ENCODE peak calls at places on chromosomes 3 and 15, in six cellular contexts. One of them, this sample, is unnamed.

GRCh38 chr3:16174976-16175901 is 759 bp downstream of the GALNT15 start:
- DNase-seq in AML-193: no peak
- DNase-seq in neuronal stem cell: no peak
- DNase-seq in activated naive CD4-positive, alpha-beta T cell treated with Interleukin-2 at 50 U/mL for 16 hours: no peak
- DNase-seq in small intestine: no peak
- DNase-seq in stimulated activated CD4-positive, alpha-beta T cell treated with anti-CD3 and anti-CD28 coated beads, Interleukin-1b, Interleukin-23, amount 100 ng/mL, for 1 hour: no peak
- DNase-seq in this sample: no peak

GRCh38 chr15:76439542-76439941 is 103.0 kb downstream of the ISL2 start:
- DNase-seq in AML-193: no peak
- DNase-seq in neuronal stem cell: no peak
- DNase-seq in activated naive CD4-positive, alpha-beta T cell treated with Interleukin-2 at 50 U/mL for 16 hours: no peak
- DNase-seq in small intestine: no peak
- DNase-seq in stimulated activated CD4-positive, alpha-beta T cell treated with anti-CD3 and anti-CD28 coated beads, Interleukin-1b, Interleukin-23, amount 100 ng/mL, for 1 hour: no peak
- DNase-seq in this sample: no peak

GRCh38 chr3:127234784-127235183 is 41.9 kb downstream of the PRR23E start:
- DNase-seq in AML-193: no peak
- DNase-seq in neuronal stem cell: no peak
- DNase-seq in activated naive CD4-positive, alpha-beta T cell treated with Interleukin-2 at 50 U/mL for 16 hours: no peak
- DNase-seq in small intestine: no peak
- DNase-seq in stimulated activated CD4-positive, alpha-beta T cell treated with anti-CD3 and anti-CD28 coated beads, Interleukin-1b, Interleukin-23, amount 100 ng/mL, for 1 hour: no peak
- DNase-seq in this sample: no peak

GRCh38 chr3:48268936-48269551 is 28.1 kb downstream of the ZNF589 start:
- DNase-seq in AML-193: no peak
- DNase-seq in neuronal stem cell: no peak
- DNase-seq in activated naive CD4-positive, alpha-beta T cell treated with Interleukin-2 at 50 U/mL for 16 hours: peak
- DNase-seq in small intestine: peak
- DNase-seq in stimulated activated CD4-positive, alpha-beta T cell treated with anti-CD3 and anti-CD28 coated beads, Interleukin-1b, Interleukin-23, amount 100 ng/mL, for 1 hour: no peak
- DNase-seq in this sample: no peak

GRCh38 chr3:150528359-150528797 is 17.9 kb downstream of the SERP1 start:
- DNase-seq in AML-193: peak
- DNase-seq in neuronal stem cell: no peak
- DNase-seq in activated naive CD4-positive, alpha-beta T cell treated with Interleukin-2 at 50 U/mL for 16 hours: no peak
- DNase-seq in small intestine: no peak
- DNase-seq in stimulated activated CD4-positive, alpha-beta T cell treated with anti-CD3 and anti-CD28 coated beads, Interleukin-1b, Interleukin-23, amount 100 ng/mL, for 1 hour: no peak
- DNase-seq in this sample: no peak

GRCh38 chr3:28294667-28295413 is 53.4 kb downstream of the CMC1 start:
- DNase-seq in AML-193: no peak
- DNase-seq in neuronal stem cell: no peak
- DNase-seq in activated naive CD4-positive, alpha-beta T cell treated with Interleukin-2 at 50 U/mL for 16 hours: no peak
- DNase-seq in small intestine: no peak
- DNase-seq in stimulated activated CD4-positive, alpha-beta T cell treated with anti-CD3 and anti-CD28 coated beads, Interleukin-1b, Interleukin-23, amount 100 ng/mL, for 1 hour: no peak
- DNase-seq in this sample: no peak

GRCh38 chr3:53941945-53942344 is 50.3 kb upstream of the SELENOK start:
- DNase-seq in AML-193: no peak
- DNase-seq in neuronal stem cell: no peak
- DNase-seq in activated naive CD4-positive, alpha-beta T cell treated with Interleukin-2 at 50 U/mL for 16 hours: no peak
- DNase-seq in small intestine: no peak
- DNase-seq in stimulated activated CD4-positive, alpha-beta T cell treated with anti-CD3 and anti-CD28 coated beads, Interleukin-1b, Interleukin-23, amount 100 ng/mL, for 1 hour: no peak
- DNase-seq in this sample: no peak

GRCh38 chr15:42593143-42593542 is 17.7 kb downstream of the STARD9 start:
- DNase-seq in AML-193: no peak
- DNase-seq in neuronal stem cell: no peak
- DNase-seq in activated naive CD4-positive, alpha-beta T cell treated with Interleukin-2 at 50 U/mL for 16 hours: no peak
- DNase-seq in small intestine: no peak
- DNase-seq in stimulated activated CD4-positive, alpha-beta T cell treated with anti-CD3 and anti-CD28 coated beads, Interleukin-1b, Interleukin-23, amount 100 ng/mL, for 1 hour: no peak
- DNase-seq in this sample: no peak

GRCh38 chr15:27119695-27120266 is 148.8 kb downstream of the GABRG3 start:
- DNase-seq in AML-193: no peak
- DNase-seq in neuronal stem cell: no peak
- DNase-seq in activated naive CD4-positive, alpha-beta T cell treated with Interleukin-2 at 50 U/mL for 16 hours: no peak
- DNase-seq in small intestine: no peak
- DNase-seq in stimulated activated CD4-positive, alpha-beta T cell treated with anti-CD3 and anti-CD28 coated beads, Interleukin-1b, Interleukin-23, amount 100 ng/mL, for 1 hour: no peak
- DNase-seq in this sample: no peak

GRCh38 chr3:146308222-146308621 is 57.3 kb upstream of the PLSCR4 start:
- DNase-seq in AML-193: no peak
- DNase-seq in neuronal stem cell: no peak
- DNase-seq in activated naive CD4-positive, alpha-beta T cell treated with Interleukin-2 at 50 U/mL for 16 hours: no peak
- DNase-seq in small intestine: no peak
- DNase-seq in stimulated activated CD4-positive, alpha-beta T cell treated with anti-CD3 and anti-CD28 coated beads, Interleukin-1b, Interleukin-23, amount 100 ng/mL, for 1 hour: no peak
- DNase-seq in this sample: no peak

GRCh38 chr3:23396746-23397145 is 193.6 kb downstream of the UBE2E2 start:
- DNase-seq in AML-193: no peak
- DNase-seq in neuronal stem cell: no peak
- DNase-seq in activated naive CD4-positive, alpha-beta T cell treated with Interleukin-2 at 50 U/mL for 16 hours: no peak
- DNase-seq in small intestine: no peak
- DNase-seq in stimulated activated CD4-positive, alpha-beta T cell treated with anti-CD3 and anti-CD28 coated beads, Interleukin-1b, Interleukin-23, amount 100 ng/mL, for 1 hour: no peak
- DNase-seq in this sample: no peak

GRCh38 chr3:142888099-142888483 is 792 bp downstream of the PCOLCE2 start:
- DNase-seq in AML-193: no peak
- DNase-seq in neuronal stem cell: peak
- DNase-seq in activated naive CD4-positive, alpha-beta T cell treated with Interleukin-2 at 50 U/mL for 16 hours: no peak
- DNase-seq in small intestine: no peak
- DNase-seq in stimulated activated CD4-positive, alpha-beta T cell treated with anti-CD3 and anti-CD28 coated beads, Interleukin-1b, Interleukin-23, amount 100 ng/mL, for 1 hour: no peak
- DNase-seq in this sample: no peak

GRCh38 chr3:24523988-24524727 is 29.5 kb upstream of the THRB start:
- DNase-seq in AML-193: no peak
- DNase-seq in neuronal stem cell: no peak
- DNase-seq in activated naive CD4-positive, alpha-beta T cell treated with Interleukin-2 at 50 U/mL for 16 hours: no peak
- DNase-seq in small intestine: peak
- DNase-seq in stimulated activated CD4-positive, alpha-beta T cell treated with anti-CD3 and anti-CD28 coated beads, Interleukin-1b, Interleukin-23, amount 100 ng/mL, for 1 hour: no peak
- DNase-seq in this sample: no peak

GRCh38 chr3:12454808-12455121 is 29.5 kb upstream of the TSEN2 start:
- DNase-seq in AML-193: no peak
- DNase-seq in neuronal stem cell: no peak
- DNase-seq in activated naive CD4-positive, alpha-beta T cell treated with Interleukin-2 at 50 U/mL for 16 hours: no peak
- DNase-seq in small intestine: no peak
- DNase-seq in stimulated activated CD4-positive, alpha-beta T cell treated with anti-CD3 and anti-CD28 coated beads, Interleukin-1b, Interleukin-23, amount 100 ng/mL, for 1 hour: no peak
- DNase-seq in this sample: no peak

GRCh38 chr3:33488246-33488645 is 48.0 kb upstream of the UBP1 start:
- DNase-seq in AML-193: no peak
- DNase-seq in neuronal stem cell: no peak
- DNase-seq in activated naive CD4-positive, alpha-beta T cell treated with Interleukin-2 at 50 U/mL for 16 hours: no peak
- DNase-seq in small intestine: no peak
- DNase-seq in stimulated activated CD4-positive, alpha-beta T cell treated with anti-CD3 and anti-CD28 coated beads, Interleukin-1b, Interleukin-23, amount 100 ng/mL, for 1 hour: no peak
- DNase-seq in this sample: no peak

GRCh38 chr3:37785718-37786117 is 76.0 kb upstream of the CTDSPL start:
- DNase-seq in AML-193: no peak
- DNase-seq in neuronal stem cell: no peak
- DNase-seq in activated naive CD4-positive, alpha-beta T cell treated with Interleukin-2 at 50 U/mL for 16 hours: no peak
- DNase-seq in small intestine: no peak
- DNase-seq in stimulated activated CD4-positive, alpha-beta T cell treated with anti-CD3 and anti-CD28 coated beads, Interleukin-1b, Interleukin-23, amount 100 ng/mL, for 1 hour: no peak
- DNase-seq in this sample: no peak

GRCh38 chr15:57505949-57506391 is 85.7 kb upstream of the MYZAP start:
- DNase-seq in AML-193: no peak
- DNase-seq in neuronal stem cell: no peak
- DNase-seq in activated naive CD4-positive, alpha-beta T cell treated with Interleukin-2 at 50 U/mL for 16 hours: no peak
- DNase-seq in small intestine: peak
- DNase-seq in stimulated activated CD4-positive, alpha-beta T cell treated with anti-CD3 and anti-CD28 coated beads, Interleukin-1b, Interleukin-23, amount 100 ng/mL, for 1 hour: no peak
- DNase-seq in this sample: no peak

GRCh38 chr3:181326637-181327223 is 337.2 kb upstream of the DNAJC19 start:
- DNase-seq in AML-193: peak
- DNase-seq in neuronal stem cell: peak
- DNase-seq in activated naive CD4-positive, alpha-beta T cell treated with Interleukin-2 at 50 U/mL for 16 hours: no peak
- DNase-seq in small intestine: peak
- DNase-seq in stimulated activated CD4-positive, alpha-beta T cell treated with anti-CD3 and anti-CD28 coated beads, Interleukin-1b, Interleukin-23, amount 100 ng/mL, for 1 hour: no peak
- DNase-seq in this sample: no peak

GRCh38 chr3:108493862-108494261 is 16.5 kb downstream of the MYH15 start:
- DNase-seq in AML-193: no peak
- DNase-seq in neuronal stem cell: no peak
- DNase-seq in activated naive CD4-positive, alpha-beta T cell treated with Interleukin-2 at 50 U/mL for 16 hours: no peak
- DNase-seq in small intestine: peak
- DNase-seq in stimulated activated CD4-positive, alpha-beta T cell treated with anti-CD3 and anti-CD28 coated beads, Interleukin-1b, Interleukin-23, amount 100 ng/mL, for 1 hour: no peak
- DNase-seq in this sample: no peak

GRCh38 chr15:44289352-44289790 is 852 bp downstream of the GOLM2 start:
- DNase-seq in AML-193: no peak
- DNase-seq in neuronal stem cell: no peak
- DNase-seq in activated naive CD4-positive, alpha-beta T cell treated with Interleukin-2 at 50 U/mL for 16 hours: no peak
- DNase-seq in small intestine: no peak
- DNase-seq in stimulated activated CD4-positive, alpha-beta T cell treated with anti-CD3 and anti-CD28 coated beads, Interleukin-1b, Interleukin-23, amount 100 ng/mL, for 1 hour: no peak
- DNase-seq in this sample: no peak

GRCh38 chr3:151384741-151385174 is at the start of gene P2RY12:
- DNase-seq in AML-193: peak
- DNase-seq in neuronal stem cell: no peak
- DNase-seq in activated naive CD4-positive, alpha-beta T cell treated with Interleukin-2 at 50 U/mL for 16 hours: no peak
- DNase-seq in small intestine: peak
- DNase-seq in stimulated activated CD4-positive, alpha-beta T cell treated with anti-CD3 and anti-CD28 coated beads, Interleukin-1b, Interleukin-23, amount 100 ng/mL, for 1 hour: no peak
- DNase-seq in this sample: no peak

GRCh38 chr15:51076142-51076897 is 18.4 kb downstream of the TNFAIP8L3 start:
- DNase-seq in AML-193: no peak
- DNase-seq in neuronal stem cell: no peak
- DNase-seq in activated naive CD4-positive, alpha-beta T cell treated with Interleukin-2 at 50 U/mL for 16 hours: no peak
- DNase-seq in small intestine: no peak
- DNase-seq in stimulated activated CD4-positive, alpha-beta T cell treated with anti-CD3 and anti-CD28 coated beads, Interleukin-1b, Interleukin-23, amount 100 ng/mL, for 1 hour: no peak
- DNase-seq in this sample: no peak

GRCh38 chr3:158810823-158811425 is 9.1 kb downstream of the MFSD1 start:
- DNase-seq in AML-193: peak
- DNase-seq in neuronal stem cell: no peak
- DNase-seq in activated naive CD4-positive, alpha-beta T cell treated with Interleukin-2 at 50 U/mL for 16 hours: no peak
- DNase-seq in small intestine: no peak
- DNase-seq in stimulated activated CD4-positive, alpha-beta T cell treated with anti-CD3 and anti-CD28 coated beads, Interleukin-1b, Interleukin-23, amount 100 ng/mL, for 1 hour: no peak
- DNase-seq in this sample: no peak

GRCh38 chr3:62500556-62501294 is 127.4 kb upstream of the FEZF2 start:
- DNase-seq in AML-193: no peak
- DNase-seq in neuronal stem cell: no peak
- DNase-seq in activated naive CD4-positive, alpha-beta T cell treated with Interleukin-2 at 50 U/mL for 16 hours: no peak
- DNase-seq in small intestine: no peak
- DNase-seq in stimulated activated CD4-positive, alpha-beta T cell treated with anti-CD3 and anti-CD28 coated beads, Interleukin-1b, Interleukin-23, amount 100 ng/mL, for 1 hour: no peak
- DNase-seq in this sample: no peak

GRCh38 chr3:128362026-128362965 is 104.4 kb downstream of the DNAJB8 start:
- DNase-seq in AML-193: no peak
- DNase-seq in neuronal stem cell: no peak
- DNase-seq in activated naive CD4-positive, alpha-beta T cell treated with Interleukin-2 at 50 U/mL for 16 hours: no peak
- DNase-seq in small intestine: no peak
- DNase-seq in stimulated activated CD4-positive, alpha-beta T cell treated with anti-CD3 and anti-CD28 coated beads, Interleukin-1b, Interleukin-23, amount 100 ng/mL, for 1 hour: no peak
- DNase-seq in this sample: no peak

GRCh38 chr3:78283994-78284393 is 1244.1 kb downstream of the ROBO2 start:
- DNase-seq in AML-193: no peak
- DNase-seq in neuronal stem cell: no peak
- DNase-seq in activated naive CD4-positive, alpha-beta T cell treated with Interleukin-2 at 50 U/mL for 16 hours: no peak
- DNase-seq in small intestine: no peak
- DNase-seq in stimulated activated CD4-positive, alpha-beta T cell treated with anti-CD3 and anti-CD28 coated beads, Interleukin-1b, Interleukin-23, amount 100 ng/mL, for 1 hour: no peak
- DNase-seq in this sample: no peak

GRCh38 chr15:40303576-40303975 is 4.2 kb downstream of the PLCB2 start:
- DNase-seq in AML-193: no peak
- DNase-seq in neuronal stem cell: no peak
- DNase-seq in activated naive CD4-positive, alpha-beta T cell treated with Interleukin-2 at 50 U/mL for 16 hours: no peak
- DNase-seq in small intestine: no peak
- DNase-seq in stimulated activated CD4-positive, alpha-beta T cell treated with anti-CD3 and anti-CD28 coated beads, Interleukin-1b, Interleukin-23, amount 100 ng/mL, for 1 hour: no peak
- DNase-seq in this sample: no peak

GRCh38 chr3:32021155-32021554 is 39.6 kb downstream of the ZNF860 start:
- DNase-seq in AML-193: no peak
- DNase-seq in neuronal stem cell: no peak
- DNase-seq in activated naive CD4-positive, alpha-beta T cell treated with Interleukin-2 at 50 U/mL for 16 hours: no peak
- DNase-seq in small intestine: no peak
- DNase-seq in stimulated activated CD4-positive, alpha-beta T cell treated with anti-CD3 and anti-CD28 coated beads, Interleukin-1b, Interleukin-23, amount 100 ng/mL, for 1 hour: no peak
- DNase-seq in this sample: no peak

GRCh38 chr3:193730498-193730897 is 137.5 kb downstream of the OPA1 start:
- DNase-seq in AML-193: no peak
- DNase-seq in neuronal stem cell: no peak
- DNase-seq in activated naive CD4-positive, alpha-beta T cell treated with Interleukin-2 at 50 U/mL for 16 hours: no peak
- DNase-seq in small intestine: no peak
- DNase-seq in stimulated activated CD4-positive, alpha-beta T cell treated with anti-CD3 and anti-CD28 coated beads, Interleukin-1b, Interleukin-23, amount 100 ng/mL, for 1 hour: no peak
- DNase-seq in this sample: no peak

GRCh38 chr3:169777822-169778221 is 4.6 kb downstream of the MYNN start:
- DNase-seq in AML-193: no peak
- DNase-seq in neuronal stem cell: no peak
- DNase-seq in activated naive CD4-positive, alpha-beta T cell treated with Interleukin-2 at 50 U/mL for 16 hours: no peak
- DNase-seq in small intestine: no peak
- DNase-seq in stimulated activated CD4-positive, alpha-beta T cell treated with anti-CD3 and anti-CD28 coated beads, Interleukin-1b, Interleukin-23, amount 100 ng/mL, for 1 hour: no peak
- DNase-seq in this sample: no peak

GRCh38 chr3:45011756-45012441 is 14.2 kb upstream of the CLEC3B start:
- DNase-seq in AML-193: no peak
- DNase-seq in neuronal stem cell: no peak
- DNase-seq in activated naive CD4-positive, alpha-beta T cell treated with Interleukin-2 at 50 U/mL for 16 hours: no peak
- DNase-seq in small intestine: no peak
- DNase-seq in stimulated activated CD4-positive, alpha-beta T cell treated with anti-CD3 and anti-CD28 coated beads, Interleukin-1b, Interleukin-23, amount 100 ng/mL, for 1 hour: no peak
- DNase-seq in this sample: no peak

GRCh38 chr3:43013743-43014155 is 34.6 kb downstream of the GASK1A start:
- DNase-seq in AML-193: no peak
- DNase-seq in neuronal stem cell: no peak
- DNase-seq in activated naive CD4-positive, alpha-beta T cell treated with Interleukin-2 at 50 U/mL for 16 hours: no peak
- DNase-seq in small intestine: no peak
- DNase-seq in stimulated activated CD4-positive, alpha-beta T cell treated with anti-CD3 and anti-CD28 coated beads, Interleukin-1b, Interleukin-23, amount 100 ng/mL, for 1 hour: no peak
- DNase-seq in this sample: no peak

GRCh38 chr3:99534951-99535704 is 103.3 kb upstream of the COL8A1 start:
- DNase-seq in AML-193: no peak
- DNase-seq in neuronal stem cell: no peak
- DNase-seq in activated naive CD4-positive, alpha-beta T cell treated with Interleukin-2 at 50 U/mL for 16 hours: no peak
- DNase-seq in small intestine: no peak
- DNase-seq in stimulated activated CD4-positive, alpha-beta T cell treated with anti-CD3 and anti-CD28 coated beads, Interleukin-1b, Interleukin-23, amount 100 ng/mL, for 1 hour: no peak
- DNase-seq in this sample: no peak

GRCh38 chr3:142808103-142808917 is 80.6 kb downstream of the PCOLCE2 start:
- DNase-seq in AML-193: no peak
- DNase-seq in neuronal stem cell: no peak
- DNase-seq in activated naive CD4-positive, alpha-beta T cell treated with Interleukin-2 at 50 U/mL for 16 hours: no peak
- DNase-seq in small intestine: no peak
- DNase-seq in stimulated activated CD4-positive, alpha-beta T cell treated with anti-CD3 and anti-CD28 coated beads, Interleukin-1b, Interleukin-23, amount 100 ng/mL, for 1 hour: no peak
- DNase-seq in this sample: no peak

GRCh38 chr3:143693506-143693905 is 154.8 kb downstream of the SLC9A9 start:
- DNase-seq in AML-193: no peak
- DNase-seq in neuronal stem cell: no peak
- DNase-seq in activated naive CD4-positive, alpha-beta T cell treated with Interleukin-2 at 50 U/mL for 16 hours: no peak
- DNase-seq in small intestine: no peak
- DNase-seq in stimulated activated CD4-positive, alpha-beta T cell treated with anti-CD3 and anti-CD28 coated beads, Interleukin-1b, Interleukin-23, amount 100 ng/mL, for 1 hour: no peak
- DNase-seq in this sample: no peak

GRCh38 chr3:97711664-97712063 is 52.9 kb upstream of the ARL6 start:
- DNase-seq in AML-193: no peak
- DNase-seq in neuronal stem cell: no peak
- DNase-seq in activated naive CD4-positive, alpha-beta T cell treated with Interleukin-2 at 50 U/mL for 16 hours: no peak
- DNase-seq in small intestine: no peak
- DNase-seq in stimulated activated CD4-positive, alpha-beta T cell treated with anti-CD3 and anti-CD28 coated beads, Interleukin-1b, Interleukin-23, amount 100 ng/mL, for 1 hour: no peak
- DNase-seq in this sample: no peak

GRCh38 chr3:62600033-62600432 is 226.7 kb upstream of the FEZF2 start:
- DNase-seq in AML-193: no peak
- DNase-seq in neuronal stem cell: no peak
- DNase-seq in activated naive CD4-positive, alpha-beta T cell treated with Interleukin-2 at 50 U/mL for 16 hours: no peak
- DNase-seq in small intestine: no peak
- DNase-seq in stimulated activated CD4-positive, alpha-beta T cell treated with anti-CD3 and anti-CD28 coated beads, Interleukin-1b, Interleukin-23, amount 100 ng/mL, for 1 hour: no peak
- DNase-seq in this sample: no peak

This sample was measured in D721Med.